ENCODE peak calls at places on chromosomes 13 and 19, in ten cellular contexts. I, L, T, A, B, U, S, K, Z and D are unnamed samples.

GRCh38 chr19:45518469-45518826 is 11.2 kb downstream of the VASP start:
- DNase-seq in A (no peak), I (no peak), L (peak), S (no peak), Z (no peak), U (no peak), T (no peak), K (no peak), B (no peak), D (no peak)

GRCh38 chr13:84607614-84608013 is 725.3 kb upstream of the SLITRK1 start:
- DNase-seq in A (no peak), T (peak), B (no peak), L (no peak), I (peak), Z (no peak), U (peak), S (peak), K (no peak), D (no peak)

GRCh38 chr19:51994048-51994644 is 7.5 kb upstream of the ZNF350 start:
- DNase-seq in A (no peak), K (no peak), I (no peak), S (no peak), Z (no peak), B (no peak), L (no peak), T (no peak), U (no peak), D (no peak)

GRCh38 chr19:17404015-17404414 is 1.4 kb downstream of the BST2 start:
- DNase-seq in I (no peak), T (no peak), Z (no peak), L (no peak), U (no peak), A (no peak), B (no peak), S (no peak), K (no peak), D (no peak)

GRCh38 chr13:64688893-64689677 is 2541.1 kb downstream of the PCDH9 start:
- DNase-seq in A (no peak), S (no peak), K (no peak), L (peak), U (no peak), T (peak), Z (no peak), B (no peak), I (no peak), D (no peak)

GRCh38 chr19:4600082-4600481 is 39.2 kb upstream of the TNFAIP8L1 start:
- DNase-seq in A (no peak), Z (no peak), K (no peak), B (no peak), S (no peak), I (no peak), T (no peak), U (no peak), L (no peak), D (no peak)

GRCh38 chr19:18322318-18322758 is 538 bp downstream of the LSM4 start:
- DNase-seq in U (peak), K (no peak), S (no peak), L (peak), Z (no peak), T (peak), I (no peak), A (peak), B (no peak), D (peak)

GRCh38 chr19:23769691-23770468 is 11.2 kb upstream of the ZNF681 start:
- DNase-seq in L (no peak), B (no peak), A (no peak), S (no peak), I (no peak), U (no peak), Z (no peak), T (no peak), K (no peak), D (no peak)

GRCh38 chr13:98171806-98172569 is 5.1 kb downstream of the RNF113B start:
- DNase-seq in U (peak), T (peak), A (peak), I (peak), S (peak), K (no peak), B (peak), Z (no peak), L (no peak), D (no peak)

GRCh38 chr19:42066075-42066754 is 3.8 kb downstream of the GRIK5 start:
- DNase-seq in B (no peak), Z (no peak), T (peak), L (peak), U (peak), S (peak), K (no peak), A (no peak), I (no peak), D (no peak)

GRCh38 chr13:107767119-107767518 is 448.2 kb downstream of the LIG4 start:
- DNase-seq in B (no peak), T (no peak), K (no peak), U (no peak), S (peak), I (no peak), A (no peak), Z (no peak), L (no peak), D (no peak)

GRCh38 chr13:99123101-99124045 is 77.3 kb upstream of the UBAC2 start:
- DNase-seq in Z (no peak), L (no peak), A (no peak), I (no peak), B (no peak), S (no peak), K (no peak), U (no peak), T (peak), D (no peak)

GRCh38 chr13:73722120-73722519 is 412.1 kb downstream of the KLF12 start:
- DNase-seq in Z (peak), I (no peak), L (peak), S (no peak), T (peak), U (no peak), K (no peak), A (no peak), B (no peak), D (no peak)

GRCh38 chr13:67410645-67411044 is 180.5 kb upstream of the PCDH9 start:
- DNase-seq in Z (no peak), T (no peak), I (no peak), A (no peak), B (no peak), U (no peak), K (no peak), S (no peak), L (no peak), D (no peak)

GRCh38 chr19:57633832-57634131 is 814 bp downstream of the ZNF211 start:
- DNase-seq in U (no peak), L (no peak), I (no peak), B (no peak), S (peak), T (no peak), K (peak), Z (no peak), A (no peak), D (no peak)

GRCh38 chr19:57637379-57637778 is 4.4 kb downstream of the ZNF211 start:
- DNase-seq in S (no peak), B (no peak), T (no peak), U (no peak), A (no peak), Z (no peak), I (no peak), K (peak), L (no peak), D (peak)

GRCh38 chr19:57632987-57633831 is at the start of gene ZNF211:
- DNase-seq in T (peak), S (peak), U (peak), Z (peak), I (peak), L (peak), K (peak), B (peak), A (peak), D (peak)
- TF ChIP-seq POLR2A in T (no peak), S (peak), U (no peak), Z (no peak), I (no peak), L (peak), K (no peak), B (no peak), A (no peak), D (peak)

DNA sequence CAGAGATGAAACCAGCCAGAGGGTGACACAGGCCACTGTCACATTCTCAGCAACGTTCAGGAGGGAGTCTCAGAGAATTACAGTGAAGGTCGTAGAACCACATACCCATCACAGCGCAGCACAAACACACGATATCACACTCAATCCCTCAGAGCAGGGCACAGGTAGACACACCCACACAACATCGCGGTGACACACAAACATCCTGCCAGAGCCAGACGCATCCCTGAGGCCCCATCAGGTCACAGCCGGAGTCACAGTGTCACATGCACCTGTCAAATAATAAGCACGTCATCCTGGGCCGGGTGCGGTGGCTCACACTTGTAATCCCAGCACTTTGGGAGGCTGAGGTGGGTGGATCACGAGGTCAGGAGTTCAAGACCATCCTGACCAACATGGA is 17.5 kb downstream of the ELAVL3 start:
- DNase-seq in T (no peak), I (no peak), L (no peak), U (no peak), A (no peak), B (no peak), S (no peak), K (no peak), Z (no peak), D (no peak)
- TF ChIP-seq POLR2A in T (no peak), I (no peak), L (no peak), U (no peak), A (no peak), B (no peak), S (no peak), K (no peak), Z (no peak), D (no peak)

GRCh38 chr13:27054760-27055159 is 116.9 kb downstream of the USP12 start:
- DNase-seq in L (no peak), A (no peak), U (no peak), B (no peak), I (no peak), Z (no peak), K (no peak), T (no peak), S (no peak), D (no peak)
- TF ChIP-seq POLR2A in L (no peak), A (no peak), U (no peak), B (no peak), I (no peak), Z (no peak), K (no peak), T (no peak), S (no peak), D (no peak)

GRCh38 chr13:48976677-48977625 is 1.2 kb downstream of the FNDC3A start:
- DNase-seq in S (no peak), I (no peak), L (peak), A (peak), T (no peak), K (no peak), Z (no peak), U (peak), B (no peak), D (peak)
- TF ChIP-seq POLR2A in S (peak), I (no peak), L (no peak), A (no peak), T (no peak), K (no peak), Z (no peak), U (no peak), B (no peak), D (no peak)

GRCh38 chr19:35940078-35940775 is 4.1 kb downstream of the LRFN3 start:
- DNase-seq in T (no peak), K (no peak), Z (no peak), S (no peak), L (no peak), U (no peak), A (no peak), B (no peak), I (peak), D (no peak)
- TF ChIP-seq POLR2A in T (no peak), K (no peak), Z (no peak), S (no peak), L (no peak), U (no peak), A (no peak), B (no peak), I (no peak), D (no peak)